ENCODE peak calls at places on chromosome 18, in eight cellular contexts. F, S, K, O, P, H, L and W are unnamed samples. For H3K4me1, the result is how much of the 10 kb centered on the place peaks cover.

GRCh38 chr18:36535202-36535935 is 237.9 kb downstream of the FHOD3 start:
- DNase-seq in F (no peak), S (no peak), K (no peak), O (no peak), P (no peak), H (no peak), L (no peak), W (no peak)

GRCh38 chr18:34522627-34523026 is 187.5 kb upstream of the DTNA start:
- DNase-seq in F (no peak), S (no peak), K (no peak), O (no peak), P (no peak), H (no peak), L (no peak), W (no peak)

GRCh38 chr18:79568543-79569205 is 110.9 kb upstream of the CTDP1 start:
- DNase-seq in F (no peak), S (no peak), K (no peak), O (no peak), P (no peak), H (no peak), L (no peak), W (no peak)

GRCh38 chr18:28411806-28412205 is 234.9 kb upstream of the CDH2 start:
- DNase-seq in F (peak), S (no peak), K (peak), O (no peak), P (no peak), H (no peak), L (no peak), W (no peak)

GRCh38 chr18:69686861-69687260 is 260.8 kb downstream of the CD226 start:
- DNase-seq in F (no peak), S (no peak), K (no peak), O (no peak), P (no peak), H (no peak), L (no peak), W (no peak)

GRCh38 chr18:3511980-3512379 is 62.0 kb downstream of the TGIF1 start:
- DNase-seq in F (no peak), S (no peak), K (peak), O (no peak), P (no peak), H (peak), L (no peak), W (no peak)

GRCh38 chr18:79533591-79533990 is 137.9 kb downstream of the NFATC1 start:
- DNase-seq in F (no peak), S (no peak), K (no peak), O (no peak), P (no peak), H (no peak), L (no peak), W (peak)

GRCh38 chr18:13447621-13448020 is 229.1 kb downstream of the LDLRAD4 start:
- DNase-seq in F (no peak), S (no peak), K (peak), O (no peak), P (no peak), H (no peak), L (no peak), W (no peak)

GRCh38 chr18:13406770-13407169 is 188.2 kb downstream of the LDLRAD4 start:
- DNase-seq in F (no peak), S (no peak), K (no peak), O (no peak), P (no peak), H (no peak), L (no peak), W (no peak)

GRCh38 chr18:74826560-74826959 is 228.9 kb downstream of the ZNF407 start:
- DNase-seq in F (no peak), S (no peak), K (peak), O (no peak), P (no peak), H (no peak), L (no peak), W (no peak)

GRCh38 chr18:31819106-31819924 is 58.6 kb upstream of the SLC25A52 start:
- DNase-seq in F (peak), S (no peak), K (peak), O (peak), P (peak), H (peak), L (no peak), W (no peak)

GRCh38 chr18:34493099-34493544 is 217.0 kb upstream of the DTNA start:
- DNase-seq in F (peak), S (peak), K (peak), O (peak), P (peak), H (peak), L (peak), W (peak)

GRCh38 chr18:37483984-37484892 is 81.4 kb downstream of the CELF4 start:
- DNase-seq in F (no peak), S (no peak), K (no peak), O (no peak), P (no peak), H (no peak), L (no peak), W (no peak)

GRCh38 chr18:9140381-9140780 is 3.8 kb downstream of the ANKRD12 start:
- DNase-seq in F (no peak), S (no peak), K (no peak), O (no peak), P (no peak), H (no peak), L (no peak), W (no peak)

GRCh38 chr18:59671533-59671932 is 25.7 kb downstream of the CCBE1 start:
- DNase-seq in F (no peak), S (no peak), K (no peak), O (no peak), P (no peak), H (no peak), L (no peak), W (no peak)

GRCh38 chr18:986071-986470 is 81.4 kb downstream of the ADCYAP1 start:
- DNase-seq in F (no peak), S (no peak), K (peak), O (no peak), P (no peak), H (no peak), L (no peak), W (no peak)
- TF ChIP-seq CTCF in F (no peak), S (no peak), K (no peak), O (no peak), P (no peak), H (no peak), L (no peak), W (no peak)

GRCh38 chr18:48612511-48612910 is 73.7 kb downstream of the CTIF start:
- DNase-seq in F (no peak), S (no peak), K (no peak), O (no peak), P (no peak), H (no peak), L (no peak), W (no peak)

GRCh38 chr18:48611196-48611595 is 72.4 kb downstream of the CTIF start:
- DNase-seq in F (no peak), S (no peak), K (no peak), O (no peak), P (no peak), H (no peak), L (no peak), W (no peak)

GRCh38 chr18:48612917-48613316 is 74.1 kb downstream of the CTIF start:
- DNase-seq in F (no peak), S (no peak), K (no peak), O (no peak), P (no peak), H (no peak), L (no peak), W (no peak)

GRCh38 chr18:48613589-48613988 is 74.8 kb downstream of the CTIF start:
- DNase-seq in F (no peak), S (peak), K (no peak), O (no peak), P (peak), H (no peak), L (no peak), W (no peak)

DNA sequence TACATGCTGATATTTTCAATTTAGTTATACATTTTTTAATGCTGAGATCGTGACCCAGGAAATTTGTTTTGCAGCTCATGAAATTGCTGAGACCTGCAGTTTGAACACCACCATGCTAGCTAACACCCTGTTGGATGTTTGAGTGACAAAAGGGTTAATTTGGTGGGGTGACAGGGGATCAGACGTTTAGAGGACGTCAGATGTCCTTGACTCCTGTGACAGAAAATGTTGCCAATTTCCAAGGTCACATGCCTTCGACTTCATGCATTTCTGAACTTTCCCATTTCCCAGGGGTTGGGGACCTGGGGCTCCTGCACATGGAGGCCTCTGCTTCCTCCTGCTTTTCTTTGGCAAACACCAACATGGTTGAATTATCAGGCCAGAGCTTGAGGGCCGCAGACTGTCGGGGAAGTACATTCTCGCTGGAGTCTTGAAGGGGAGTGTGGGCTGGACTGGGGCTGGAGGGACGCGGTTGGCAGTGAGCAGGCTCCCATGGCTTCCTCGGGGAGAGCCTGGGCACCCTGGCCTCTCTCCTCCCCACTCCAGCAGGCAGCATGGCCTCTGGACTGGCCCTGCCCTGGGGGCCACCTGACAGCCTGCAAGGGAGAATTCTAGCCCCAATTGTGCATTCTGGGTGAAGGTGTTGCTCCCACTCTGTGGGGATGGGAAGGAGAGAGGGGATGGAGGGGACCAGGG is 73.1 kb downstream of the CTIF start:
- DNase-seq in F (no peak), S (no peak), K (no peak), O (no peak), P (no peak), H (no peak), L (no peak), W (no peak)
- H3K27ac ChIP-seq in F (no peak), S (no peak), K (no peak), O (no peak), P (no peak), H (no peak), L (no peak), W (no peak)

GRCh38 chr18:50398099-50398498 is 23.3 kb downstream of the SKA1 start:
- DNase-seq in F (no peak), S (no peak), K (no peak), O (no peak), P (no peak), H (no peak), L (no peak), W (no peak)
- H3K4me1 ChIP-seq in F (under half), S (under half), K (under half), O (under half), P (under half), H (under half), L (under half), W (under half)

DNA sequence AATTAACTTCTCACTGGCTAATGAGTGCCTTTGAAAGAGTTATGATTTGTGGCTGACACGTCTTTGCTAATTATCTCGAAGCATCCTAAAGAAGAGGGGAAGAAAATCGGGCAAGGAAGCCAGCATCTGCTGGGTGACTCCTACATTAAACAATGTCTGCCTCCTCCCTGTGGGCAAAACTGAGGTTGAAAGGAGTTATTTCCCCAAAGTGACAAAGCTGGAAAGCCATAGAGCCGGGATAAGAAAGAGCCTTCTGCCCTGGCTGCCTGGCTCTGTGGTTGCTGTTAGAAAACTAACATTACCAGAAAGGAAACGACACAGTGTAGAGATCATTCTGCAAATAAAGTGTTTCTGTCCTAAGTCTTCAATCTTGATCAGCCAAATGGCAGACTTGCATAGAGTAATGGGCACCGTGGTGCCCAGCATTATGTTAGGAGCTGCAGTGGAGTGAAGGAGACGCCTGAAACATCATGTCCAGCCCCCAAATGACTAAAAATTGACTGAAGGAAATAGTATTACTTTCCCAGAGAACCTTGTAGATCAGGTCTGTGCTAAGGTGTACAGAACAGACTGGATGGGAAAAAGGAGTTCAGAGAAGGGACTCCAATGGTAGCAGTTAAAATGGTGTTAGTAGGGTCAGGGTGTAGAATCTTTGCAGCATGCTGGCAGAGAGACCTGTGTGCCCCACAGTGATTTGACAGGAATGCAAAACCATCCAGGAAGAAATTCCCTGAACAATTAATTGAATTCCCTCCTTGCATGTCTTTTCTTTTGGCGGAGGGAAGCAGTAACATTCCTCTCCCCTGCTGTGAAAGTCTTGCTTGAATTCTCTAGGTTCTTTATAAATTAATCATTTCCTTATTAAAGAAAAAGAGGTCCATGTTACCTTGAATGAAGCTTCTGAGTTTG is 44.4 kb downstream of the ALPK2 start:
- DNase-seq in F (peak), S (no peak), K (peak), O (no peak), P (no peak), H (no peak), L (no peak), W (no peak)
- TF ChIP-seq CTCF in F (no peak), S (no peak), K (no peak), O (no peak), P (no peak), H (peak), L (no peak), W (no peak)

GRCh38 chr18:55402731-55403405 is 185.1 kb downstream of the TCF4 start:
- DNase-seq in F (no peak), S (no peak), K (peak), O (no peak), P (no peak), H (no peak), L (no peak), W (no peak)

GRCh38 chr18:55400590-55401274 is 187.3 kb downstream of the TCF4 start:
- DNase-seq in F (no peak), S (no peak), K (peak), O (no peak), P (no peak), H (no peak), L (no peak), W (no peak)

GRCh38 chr18:55401275-55401620 is 186.7 kb downstream of the TCF4 start:
- DNase-seq in F (no peak), S (no peak), K (peak), O (no peak), P (no peak), H (no peak), L (no peak), W (no peak)

GRCh38 chr18:55403555-55403954 is 184.4 kb downstream of the TCF4 start:
- DNase-seq in F (no peak), S (no peak), K (no peak), O (no peak), P (no peak), H (no peak), L (no peak), W (no peak)

GRCh38 chr18:55401638-55402191 is 186.3 kb downstream of the TCF4 start:
- DNase-seq in F (peak), S (peak), K (peak), O (no peak), P (no peak), H (no peak), L (no peak), W (no peak)
- H3K27ac ChIP-seq in F (peak), S (peak), K (peak), O (no peak), P (peak), H (no peak), L (peak), W (peak)

DNA sequence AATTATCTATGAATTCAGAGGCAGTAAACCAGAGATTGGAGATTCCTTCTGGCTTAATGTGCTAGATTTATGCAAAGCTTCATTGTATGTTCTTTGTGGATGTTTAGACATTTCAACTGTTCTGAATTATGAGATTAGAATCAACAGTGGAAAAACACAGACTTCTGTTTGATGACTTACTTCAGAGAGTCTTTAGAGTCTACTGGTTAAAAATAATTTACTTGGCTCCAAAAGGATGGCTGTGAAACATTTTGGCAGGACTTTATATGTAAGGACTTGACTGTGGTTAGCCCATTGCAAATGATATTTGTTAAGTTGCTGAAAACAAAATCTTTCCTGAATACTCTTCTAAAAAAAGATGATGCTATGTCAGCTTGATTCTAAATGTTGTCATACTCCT is 25.5 kb upstream of the LRRC30 start:
- DNase-seq in F (no peak), S (no peak), K (peak), O (no peak), P (no peak), H (no peak), L (no peak), W (no peak)
- H3K4me1 ChIP-seq in F (under half), S (under half), K (under half), O (under half), P (under half), H (under half), L (under half), W (under half)

GRCh38 chr18:48337053-48337452 is 72.1 kb downstream of the ZBTB7C start:
- DNase-seq in F (no peak), S (no peak), K (no peak), O (no peak), P (no peak), H (no peak), L (no peak), W (no peak)

GRCh38 chr18:48334845-48335244 is 74.3 kb downstream of the ZBTB7C start:
- DNase-seq in F (no peak), S (no peak), K (no peak), O (no peak), P (no peak), H (no peak), L (no peak), W (no peak)

GRCh38 chr18:48335829-48336228 is 73.4 kb downstream of the ZBTB7C start:
- DNase-seq in F (no peak), S (no peak), K (no peak), O (no peak), P (no peak), H (no peak), L (no peak), W (no peak)

GRCh38 chr18:48338915-48339314 is 70.3 kb downstream of the ZBTB7C start:
- DNase-seq in F (no peak), S (no peak), K (no peak), O (no peak), P (no peak), H (no peak), L (no peak), W (no peak)

DNA sequence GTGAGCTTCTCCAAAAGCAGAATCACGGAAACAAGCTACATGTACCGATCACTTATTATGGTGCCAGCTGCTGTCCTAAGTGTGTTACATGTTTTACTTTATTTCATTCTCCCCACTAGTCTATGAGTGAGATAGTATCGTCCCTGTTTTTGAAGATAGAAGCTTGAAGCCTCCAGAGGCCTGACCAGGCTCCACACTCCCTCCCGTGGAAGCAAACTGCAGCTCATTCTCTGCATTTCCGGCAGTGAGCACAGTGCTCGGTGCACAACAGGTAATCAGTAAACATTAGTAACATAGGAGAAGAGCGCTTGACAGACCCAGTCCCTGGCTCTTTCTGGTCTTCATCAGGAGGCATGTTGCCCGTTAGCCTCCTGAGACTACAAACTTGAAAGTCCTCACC is 72.9 kb downstream of the ZBTB7C start:
- DNase-seq in F (no peak), S (no peak), K (no peak), O (no peak), P (no peak), H (no peak), L (no peak), W (no peak)
- TF ChIP-seq CTCF in F (peak), S (no peak), K (no peak), O (no peak), P (no peak), H (peak), L (no peak), W (no peak)